ENCODE peak calls at places on chromosomes 7 and 10, in four cellular contexts. Y is CD8-positive, alpha-beta memory T cell; F is GM23248; V is DND-41. O is an unnamed sample. For H3K9me3, the result is how much of the 10 kb centered on the place peaks cover.

GRCh38 chr10:3978174-3978573 is 193.2 kb upstream of the KLF6 start:
- DNase-seq in F (peak), V (no peak), Y (no peak), O (no peak)

GRCh38 chr7:7183061-7183832 is 903 bp downstream of the C1GALT1 start:
- DNase-seq in F (peak), V (no peak), Y (no peak), O (peak)

GRCh38 chr10:50464004-50464409 is 159.7 kb downstream of the SGMS1 start:
- DNase-seq in Y (no peak), V (no peak), F (no peak), O (no peak)

GRCh38 chr10:127227663-127228062 is 31.3 kb upstream of the INSYN2A start:
- DNase-seq in V (no peak), Y (no peak), F (no peak), O (no peak)

GRCh38 chr7:131882321-131882720 is 325.9 kb upstream of the PODXL start:
- DNase-seq in V (no peak), Y (no peak), F (no peak), O (no peak)

GRCh38 chr7:140041626-140042385 is 20.9 kb downstream of the PARP12 start:
- DNase-seq in Y (no peak), F (peak), V (no peak), O (no peak)

GRCh38 chr10:104337985-104338735 is at the start of gene ITPRIP:
- DNase-seq in F (peak), Y (peak), V (peak), O (peak)

GRCh38 chr7:106901870-106902441 is 36.9 kb downstream of the PIK3CG start:
- DNase-seq in V (no peak), Y (no peak), F (no peak), O (no peak)

GRCh38 chr10:4046722-4047354 is 261.8 kb upstream of the KLF6 start:
- DNase-seq in V (no peak), Y (no peak), F (no peak), O (no peak)

GRCh38 chr7:132410385-132410784 is 165.9 kb downstream of the PLXNA4 start:
- DNase-seq in Y (no peak), V (no peak), F (peak), O (no peak)

GRCh38 chr7:74495112-74495880 is 41.6 kb downstream of the GTF2IRD1 start:
- DNase-seq in F (no peak), V (peak), Y (no peak), O (no peak)

GRCh38 chr10:69168493-69168892 is 11.5 kb upstream of the SUPV3L1 start:
- DNase-seq in F (no peak), V (no peak), Y (no peak), O (no peak)

GRCh38 chr10:100685331-100685730 is 60.1 kb upstream of the PAX2 start:
- DNase-seq in F (no peak), V (no peak), Y (no peak), O (no peak)

GRCh38 chr7:102080371-102081243 is 206.1 kb upstream of the SH2B2 start:
- DNase-seq in V (no peak), F (no peak), Y (no peak), O (no peak)

GRCh38 chr10:110010076-110011069 is 2.6 kb downstream of the ADD3 start:
- DNase-seq in F (no peak), Y (peak), V (peak), O (no peak)

GRCh38 chr10:133438711-133439273 is 14.4 kb upstream of the SPRN start:
- DNase-seq in F (peak), Y (peak), V (peak), O (no peak)

GRCh38 chr10:28343987-28344895 is 41.4 kb upstream of the MPP7 start:
- DNase-seq in Y (no peak), V (no peak), F (no peak), O (no peak)

GRCh38 chr10:37789590-37789989 is 67.8 kb downstream of the ZNF248 start:
- DNase-seq in Y (no peak), F (no peak), V (no peak), O (no peak)

GRCh38 chr7:42068554-42069280 is 168.3 kb downstream of the GLI3 start:
- DNase-seq in V (no peak), Y (no peak), F (no peak), O (no peak)

GRCh38 chr10:73909716-73910115 is 1.2 kb upstream of the PLAU start:
- DNase-seq in Y (no peak), V (no peak), F (no peak), O (no peak)

GRCh38 chr7:46003896-46004875 is 83.1 kb upstream of the IGFBP3 start:
- DNase-seq in Y (no peak), V (no peak), F (peak), O (no peak)

GRCh38 chr7:149462101-149462520 is 1.2 kb upstream of the ZNF777 start:
- DNase-seq in Y (no peak), V (no peak), F (no peak), O (no peak)

GRCh38 chr10:116437076-116437692 is 9.5 kb downstream of the PNLIPRP3 start:
- DNase-seq in F (no peak), V (no peak), Y (no peak), O (no peak)

GRCh38 chr7:96308253-96308949 is 13.5 kb downstream of the SLC25A13 start:
- DNase-seq in V (no peak), Y (no peak), F (no peak), O (no peak)

GRCh38 chr7:98293746-98294145 is 12.3 kb downstream of the BRI3 start:
- DNase-seq in F (no peak), Y (no peak), V (no peak), O (no peak)

GRCh38 chr7:139384611-139385010 is 24.9 kb downstream of the LUC7L2 start:
- DNase-seq in V (no peak), Y (no peak), F (no peak), O (no peak)

GRCh38 chr7:1065263-1066260 is 21.2 kb downstream of the GPR146 start:
- DNase-seq in Y (peak), V (peak), F (peak), O (peak)

GRCh38 chr10:62866451-62866850 is 50.3 kb upstream of the EGR2 start:
- DNase-seq in F (peak), V (no peak), Y (no peak), O (no peak)

GRCh38 chr10:110993024-110993693 is 73.8 kb downstream of the SHOC2 start:
- DNase-seq in Y (peak), V (peak), F (peak), O (no peak)

GRCh38 chr7:74482629-74483401 is 29.1 kb downstream of the GTF2IRD1 start:
- DNase-seq in Y (no peak), V (no peak), F (peak), O (no peak)

GRCh38 chr7:134742688-134743350 is 36.6 kb upstream of the CALD1 start:
- DNase-seq in F (peak), V (no peak), Y (no peak), O (no peak)

GRCh38 chr10:131141645-131142445 is 169.7 kb downstream of the TCERG1L start:
- DNase-seq in F (no peak), Y (no peak), V (no peak), O (no peak)

GRCh38 chr10:69958232-69958902 is 94.3 kb upstream of the MACROH2A2 start:
- DNase-seq in Y (peak), F (peak), V (peak), O (no peak)

GRCh38 chr7:29841926-29842671 is 35.8 kb downstream of the WIPF3 start:
- DNase-seq in Y (no peak), F (no peak), V (no peak), O (no peak)

GRCh38 chr10:4017336-4017735 is 232.3 kb upstream of the KLF6 start:
- DNase-seq in Y (no peak), V (no peak), F (no peak), O (no peak)

GRCh38 chr7:44461387-44461786 is 29.1 kb downstream of the NUDCD3 start:
- DNase-seq in V (peak), F (peak), Y (peak), O (no peak)

GRCh38 chr7:6160191-6160623 is 112.2 kb downstream of the CYTH3 start:
- DNase-seq in F (peak), V (no peak), Y (no peak), O (no peak)

DNA sequence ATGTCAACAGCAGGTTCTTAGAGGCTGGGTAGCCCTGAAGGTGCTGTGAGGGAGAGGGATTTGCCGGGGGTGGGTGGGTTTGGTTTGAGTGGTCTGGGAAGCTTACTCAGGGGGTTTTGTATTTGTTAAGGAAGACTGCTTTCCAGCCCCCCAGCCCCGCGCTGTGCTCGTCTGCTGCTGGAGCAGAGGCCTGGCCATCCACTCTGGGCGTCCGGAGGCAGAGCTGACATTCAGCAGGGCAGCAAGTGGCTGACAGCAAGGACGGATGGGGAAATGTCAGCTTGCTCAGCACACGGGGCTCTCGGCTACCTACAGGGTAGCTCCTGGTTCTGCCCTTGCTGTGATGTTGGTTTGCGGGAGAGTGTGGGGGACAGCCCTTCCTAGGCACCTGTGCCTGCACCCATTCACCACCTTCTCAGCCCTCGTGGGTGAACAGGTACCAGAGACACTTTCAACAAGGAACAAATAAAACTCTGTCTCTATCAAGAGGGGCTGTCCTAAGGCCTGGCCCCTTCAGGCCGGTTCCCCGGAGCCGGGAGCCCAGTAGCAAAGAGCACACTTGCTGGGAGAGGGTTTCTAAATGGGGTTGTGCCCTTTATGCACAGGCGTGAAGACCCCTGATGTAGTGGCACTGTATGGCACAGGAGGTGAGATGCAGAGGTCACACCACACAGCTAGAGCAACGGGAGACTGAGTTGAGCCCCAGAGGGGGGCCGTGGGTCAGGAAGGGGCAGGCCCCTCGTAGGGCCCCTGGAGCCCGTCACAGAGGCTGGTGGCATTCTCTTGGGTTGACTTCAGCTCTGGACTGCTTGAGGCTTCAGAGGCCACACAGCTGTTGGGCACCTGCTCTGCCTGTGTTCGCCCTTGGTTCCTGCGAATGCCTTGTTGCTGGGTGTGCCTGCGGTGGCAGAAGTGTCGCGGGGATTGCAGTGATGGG is 72.2 kb upstream of the SHH start:
- DNase-seq in Y (no peak), F (no peak), V (no peak), O (no peak)
- H3K9me3 ChIP-seq in Y (under half), F (under half), V (under half), O (under half)

GRCh38 chr10:10734356-10735064 is 283.2 kb upstream of the CELF2 start:
- DNase-seq in Y (no peak), V (no peak), F (no peak), O (no peak)
- H3K9me3 ChIP-seq in Y (under half), V (under half), F (under half), O (under half)

GRCh38 chr7:64642046-64642445 is 23.9 kb upstream of the ZNF107 start:
- DNase-seq in V (no peak), F (no peak), Y (no peak), O (no peak)
- H3K9me3 ChIP-seq in V (under half), F (under half), Y (under half), O (under half)

GRCh38 chr7:158324397-158325360 is 262.9 kb downstream of the PTPRN2 start:
- DNase-seq in Y (no peak), V (no peak), F (no peak), O (no peak)
- H3K9me3 ChIP-seq in Y (under half), V (under half), F (under half), O (under half)

DNA sequence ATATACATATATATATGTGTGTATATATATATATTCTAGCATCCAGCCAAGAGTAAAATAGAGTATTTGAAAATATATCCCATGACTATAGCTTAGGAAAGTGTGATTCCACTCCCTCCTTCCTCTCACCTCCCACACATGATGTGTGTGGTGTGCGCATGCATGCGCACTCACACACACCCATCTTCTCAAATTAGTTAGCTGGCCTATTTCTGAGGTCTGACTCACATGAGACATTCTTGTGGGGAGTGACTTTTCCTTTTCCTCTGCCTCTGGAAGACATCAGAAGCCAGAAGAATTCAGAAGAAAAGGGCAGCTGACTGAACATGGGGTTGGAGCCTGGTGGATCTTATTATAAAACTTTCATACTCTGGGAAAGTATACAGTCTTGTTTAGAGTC is 793.5 kb upstream of the ZNF722 start:
- DNase-seq in V (no peak), F (no peak), Y (no peak), O (no peak)
- H3K9me3 ChIP-seq in V (under half), F (under half), Y (under half), O (under half)

GRCh38 chr7:158530800-158531609 is 56.6 kb downstream of the PTPRN2 start:
- DNase-seq in F (no peak), V (no peak), Y (no peak), O (no peak)
- H3K9me3 ChIP-seq in F (under half), V (under half), Y (under half), O (under half)

GRCh38 chr10:102188298-102188940 is 36.2 kb downstream of the NOLC1 start:
- DNase-seq in Y (no peak), F (no peak), V (no peak), O (no peak)

GRCh38 chr10:102186128-102186527 is 33.9 kb downstream of the NOLC1 start:
- DNase-seq in V (no peak), Y (no peak), F (peak), O (no peak)

GRCh38 chr10:102196893-102197292 is 29.2 kb upstream of the ELOVL3 start:
- DNase-seq in F (no peak), V (no peak), Y (no peak), O (no peak)

GRCh38 chr10:102195301-102195870 is 30.7 kb upstream of the ELOVL3 start:
- DNase-seq in F (peak), V (no peak), Y (no peak), O (no peak)

GRCh38 chr10:102191956-102192355 is 34.1 kb upstream of the ELOVL3 start:
- DNase-seq in V (no peak), F (no peak), Y (no peak), O (no peak)
- H3K9me3 ChIP-seq in V (under half), F (under half), Y (under half), O (under half)

O was measured in T-helper 17 cell.